ENCODE peak calls at places on chromosomes 12 and 14, in eight cellular contexts. K is nucleus accumbens; T is NCI-H460; C is smooth muscle cell of the brain vasculature; X is Calu3; J is dorsolateral prefrontal cortex; S is DND-41; B is activated CD4-positive, CD25-positive, alpha-beta regulatory T cell treated with anti-CD3 and anti-CD28 coated beads, Interleukin-2, amount 50 U/mL, for 72 hours. Z is an unnamed sample.

GRCh38 chr14:23294734-23295561 is 7.7 kb downstream of the PPP1R3E start:
- DNase-seq in C (no peak), T (peak; percentile 61), X (peak; percentile 49), J (peak; percentile 19), S (peak; percentile 63), K (peak; percentile 60), B (peak; percentile 63), Z (peak; percentile 51)

GRCh38 chr12:106840217-106840616 is 65.7 kb downstream of the RIC8B start:
- DNase-seq in C (peak; percentile 10), B (no peak), T (no peak), K (no peak), X (peak; percentile 36), J (no peak), S (no peak), Z (no peak)

GRCh38 chr12:44372259-44372658 is 503.9 kb downstream of the NELL2 start:
- DNase-seq in S (no peak), C (no peak), X (no peak), B (no peak), T (no peak), J (no peak), K (no peak), Z (peak; percentile 50)

GRCh38 chr14:101120636-101121398 is 217.3 kb upstream of the RTL1 start:
- DNase-seq in X (no peak), J (no peak), B (no peak), S (peak; percentile 95), C (peak; percentile 23), K (no peak), T (no peak), Z (no peak)

GRCh38 chr12:124057691-124058090 is 84.7 kb downstream of the ZNF664 start:
- DNase-seq in K (no peak), S (no peak), X (no peak), B (no peak), J (no peak), C (no peak), T (no peak), Z (no peak)

GRCh38 chr14:61768240-61768639 is 6.0 kb downstream of the SNAPC1 start:
- DNase-seq in C (no peak), T (no peak), S (no peak), B (no peak), K (no peak), X (no peak), J (no peak), Z (no peak)

GRCh38 chr12:89507015-89507824 is 17.4 kb downstream of the GALNT4 start:
- DNase-seq in K (no peak), J (no peak), B (no peak), T (no peak), X (peak; percentile 86), C (no peak), S (no peak), Z (no peak)

GRCh38 chr14:79100578-79100977 is 930.4 kb downstream of the NRXN3 start:
- DNase-seq in X (no peak), C (no peak), J (no peak), K (no peak), B (no peak), T (no peak), S (no peak), Z (no peak)

GRCh38 chr14:20734079-20734806 is 11.4 kb upstream of the EDDM3A start:
- DNase-seq in S (no peak), T (no peak), C (no peak), J (no peak), B (no peak), X (no peak), K (no peak), Z (no peak)

GRCh38 chr14:69247691-69248440 is 12.1 kb upstream of the GALNT16 start:
- DNase-seq in T (no peak), J (no peak), C (no peak), X (no peak), B (no peak), K (no peak), S (no peak), Z (no peak)

GRCh38 chr14:89618309-89618708 is 201.3 kb upstream of the FOXN3 start:
- DNase-seq in X (no peak), B (no peak), S (no peak), C (no peak), T (no peak), J (no peak), K (no peak), Z (no peak)

GRCh38 chr14:104802913-104803184 is 1.9 kb downstream of the ZBTB42 start:
- DNase-seq in K (no peak), B (no peak), S (no peak), J (no peak), T (no peak), C (no peak), X (no peak), Z (no peak)

GRCh38 chr12:25557830-25558436 is 4.8 kb upstream of the LMNTD1 start:
- DNase-seq in K (no peak), X (peak; percentile 37), C (peak; percentile 21), J (no peak), T (peak; percentile 39), B (no peak), S (peak; percentile 4), Z (no peak)

GRCh38 chr14:100297320-100298300 is 8.6 kb downstream of the SLC25A29 start:
- DNase-seq in C (no peak), J (peak; percentile 62), K (peak; percentile 58), T (no peak), B (no peak), S (no peak), X (no peak), Z (no peak)

GRCh38 chr14:24392327-24393098 is 6.3 kb upstream of the NYNRIN start:
- DNase-seq in J (no peak), X (peak; percentile 71), C (no peak), K (no peak), B (no peak), S (no peak), T (peak; percentile 43), Z (no peak)

GRCh38 chr14:23631702-23632460 is 4.3 kb upstream of the DHRS2 start:
- DNase-seq in S (peak; percentile 52), X (peak; percentile 84), B (peak; percentile 80), K (peak; percentile 56), J (peak; percentile 80), C (peak; percentile 76), T (peak; percentile 70), Z (peak; percentile 62)

GRCh38 chr14:99930420-99931274 is 134.6 kb upstream of the EVL start:
- DNase-seq in K (no peak), B (no peak), T (no peak), C (no peak), S (no peak), J (no peak), X (no peak), Z (no peak)

GRCh38 chr12:75965661-75966060 is 65.9 kb downstream of the PHLDA1 start:
- DNase-seq in S (no peak), B (no peak), T (no peak), K (no peak), C (no peak), J (no peak), X (no peak), Z (no peak)